ENCODE peak calls at places on chromosomes 13 and 19, in nine cellular contexts. One of them, this sample, is unnamed.

GRCh38 chr13:27619093-27619705 is 1.1 kb downstream of the LNX2 start:
- DNase-seq in OCI-LY7: no peak
- DNase-seq in fibroblast of lung: peak
- DNase-seq in ascending aorta: no peak
- DNase-seq in sciatic nerve: no peak
- DNase-seq in activated CD4-positive, CD25-positive, alpha-beta regulatory T cell treated with anti-CD3 and anti-CD28 coated beads, Interleukin-2, amount 50 U/mL, for 16 hours: no peak
- DNase-seq in Caco-2: no peak
- DNase-seq in stimulated activated CD4-positive, alpha-beta T cell treated with anti-CD3 and anti-CD28 coated beads, Interleukin-4, amount 100 ng/mL, for 1 hour: no peak
- DNase-seq in cardiac septum: no peak
- DNase-seq in this sample: no peak

GRCh38 chr13:48233097-48233885 is at the start of gene ITM2B:
- DNase-seq in OCI-LY7: peak
- DNase-seq in fibroblast of lung: peak
- DNase-seq in ascending aorta: no peak
- DNase-seq in sciatic nerve: peak
- DNase-seq in activated CD4-positive, CD25-positive, alpha-beta regulatory T cell treated with anti-CD3 and anti-CD28 coated beads, Interleukin-2, amount 50 U/mL, for 16 hours: peak
- DNase-seq in Caco-2: peak
- DNase-seq in stimulated activated CD4-positive, alpha-beta T cell treated with anti-CD3 and anti-CD28 coated beads, Interleukin-4, amount 100 ng/mL, for 1 hour: peak
- DNase-seq in cardiac septum: peak
- DNase-seq in this sample: peak

GRCh38 chr19:28468701-28469459 is 744.1 kb downstream of the UQCRFS1 start:
- DNase-seq in OCI-LY7: peak
- DNase-seq in fibroblast of lung: no peak
- DNase-seq in ascending aorta: no peak
- DNase-seq in sciatic nerve: peak
- DNase-seq in activated CD4-positive, CD25-positive, alpha-beta regulatory T cell treated with anti-CD3 and anti-CD28 coated beads, Interleukin-2, amount 50 U/mL, for 16 hours: no peak
- DNase-seq in Caco-2: no peak
- DNase-seq in stimulated activated CD4-positive, alpha-beta T cell treated with anti-CD3 and anti-CD28 coated beads, Interleukin-4, amount 100 ng/mL, for 1 hour: peak
- DNase-seq in cardiac septum: no peak
- DNase-seq in this sample: no peak

GRCh38 chr13:113744197-113745000 is 14.6 kb upstream of the TMEM255B start:
- DNase-seq in OCI-LY7: no peak
- DNase-seq in fibroblast of lung: no peak
- DNase-seq in ascending aorta: no peak
- DNase-seq in sciatic nerve: no peak
- DNase-seq in activated CD4-positive, CD25-positive, alpha-beta regulatory T cell treated with anti-CD3 and anti-CD28 coated beads, Interleukin-2, amount 50 U/mL, for 16 hours: no peak
- DNase-seq in Caco-2: no peak
- DNase-seq in stimulated activated CD4-positive, alpha-beta T cell treated with anti-CD3 and anti-CD28 coated beads, Interleukin-4, amount 100 ng/mL, for 1 hour: no peak
- DNase-seq in cardiac septum: no peak
- DNase-seq in this sample: no peak

GRCh38 chr19:10780368-10780767 is 55.6 kb downstream of the TMED1 start:
- DNase-seq in OCI-LY7: no peak
- DNase-seq in fibroblast of lung: peak
- DNase-seq in ascending aorta: peak
- DNase-seq in sciatic nerve: peak
- DNase-seq in activated CD4-positive, CD25-positive, alpha-beta regulatory T cell treated with anti-CD3 and anti-CD28 coated beads, Interleukin-2, amount 50 U/mL, for 16 hours: no peak
- DNase-seq in Caco-2: no peak
- DNase-seq in stimulated activated CD4-positive, alpha-beta T cell treated with anti-CD3 and anti-CD28 coated beads, Interleukin-4, amount 100 ng/mL, for 1 hour: no peak
- DNase-seq in cardiac septum: peak
- DNase-seq in this sample: no peak

GRCh38 chr13:108195146-108195545 is 20.2 kb downstream of the LIG4 start:
- DNase-seq in OCI-LY7: no peak
- DNase-seq in fibroblast of lung: peak
- DNase-seq in ascending aorta: no peak
- DNase-seq in sciatic nerve: no peak
- DNase-seq in activated CD4-positive, CD25-positive, alpha-beta regulatory T cell treated with anti-CD3 and anti-CD28 coated beads, Interleukin-2, amount 50 U/mL, for 16 hours: no peak
- DNase-seq in Caco-2: no peak
- DNase-seq in stimulated activated CD4-positive, alpha-beta T cell treated with anti-CD3 and anti-CD28 coated beads, Interleukin-4, amount 100 ng/mL, for 1 hour: no peak
- DNase-seq in cardiac septum: no peak
- DNase-seq in this sample: no peak

GRCh38 chr19:53328967-53329366 is 4.6 kb upstream of the ZNF845 start:
- DNase-seq in OCI-LY7: no peak
- DNase-seq in fibroblast of lung: peak
- DNase-seq in ascending aorta: no peak
- DNase-seq in sciatic nerve: peak
- DNase-seq in activated CD4-positive, CD25-positive, alpha-beta regulatory T cell treated with anti-CD3 and anti-CD28 coated beads, Interleukin-2, amount 50 U/mL, for 16 hours: no peak
- DNase-seq in Caco-2: no peak
- DNase-seq in stimulated activated CD4-positive, alpha-beta T cell treated with anti-CD3 and anti-CD28 coated beads, Interleukin-4, amount 100 ng/mL, for 1 hour: no peak
- DNase-seq in cardiac septum: peak
- DNase-seq in this sample: peak

GRCh38 chr13:65074248-65074647 is 2155.9 kb downstream of the PCDH9 start:
- DNase-seq in OCI-LY7: no peak
- DNase-seq in fibroblast of lung: no peak
- DNase-seq in ascending aorta: no peak
- DNase-seq in sciatic nerve: no peak
- DNase-seq in activated CD4-positive, CD25-positive, alpha-beta regulatory T cell treated with anti-CD3 and anti-CD28 coated beads, Interleukin-2, amount 50 U/mL, for 16 hours: no peak
- DNase-seq in Caco-2: no peak
- DNase-seq in stimulated activated CD4-positive, alpha-beta T cell treated with anti-CD3 and anti-CD28 coated beads, Interleukin-4, amount 100 ng/mL, for 1 hour: no peak
- DNase-seq in cardiac septum: no peak
- DNase-seq in this sample: no peak

GRCh38 chr19:11227201-11227886 is 12.1 kb upstream of the ANGPTL8 start:
- DNase-seq in OCI-LY7: peak
- DNase-seq in fibroblast of lung: no peak
- DNase-seq in ascending aorta: no peak
- DNase-seq in sciatic nerve: no peak
- DNase-seq in activated CD4-positive, CD25-positive, alpha-beta regulatory T cell treated with anti-CD3 and anti-CD28 coated beads, Interleukin-2, amount 50 U/mL, for 16 hours: no peak
- DNase-seq in Caco-2: peak
- DNase-seq in stimulated activated CD4-positive, alpha-beta T cell treated with anti-CD3 and anti-CD28 coated beads, Interleukin-4, amount 100 ng/mL, for 1 hour: no peak
- DNase-seq in cardiac septum: no peak
- DNase-seq in this sample: no peak

GRCh38 chr19:1799695-1800342 is 12.3 kb downstream of the ATP8B3 start:
- DNase-seq in OCI-LY7: no peak
- DNase-seq in fibroblast of lung: no peak
- DNase-seq in ascending aorta: no peak
- DNase-seq in sciatic nerve: no peak
- DNase-seq in activated CD4-positive, CD25-positive, alpha-beta regulatory T cell treated with anti-CD3 and anti-CD28 coated beads, Interleukin-2, amount 50 U/mL, for 16 hours: no peak
- DNase-seq in Caco-2: no peak
- DNase-seq in stimulated activated CD4-positive, alpha-beta T cell treated with anti-CD3 and anti-CD28 coated beads, Interleukin-4, amount 100 ng/mL, for 1 hour: no peak
- DNase-seq in cardiac septum: no peak
- DNase-seq in this sample: no peak

GRCh38 chr19:3285647-3286176 is 61.3 kb downstream of the CELF5 start:
- DNase-seq in OCI-LY7: no peak
- DNase-seq in fibroblast of lung: peak
- DNase-seq in ascending aorta: no peak
- DNase-seq in sciatic nerve: no peak
- DNase-seq in activated CD4-positive, CD25-positive, alpha-beta regulatory T cell treated with anti-CD3 and anti-CD28 coated beads, Interleukin-2, amount 50 U/mL, for 16 hours: peak
- DNase-seq in Caco-2: peak
- DNase-seq in stimulated activated CD4-positive, alpha-beta T cell treated with anti-CD3 and anti-CD28 coated beads, Interleukin-4, amount 100 ng/mL, for 1 hour: peak
- DNase-seq in cardiac septum: no peak
- DNase-seq in this sample: no peak

GRCh38 chr13:106530907-106531520 is 4.4 kb downstream of the EFNB2 start:
- DNase-seq in OCI-LY7: no peak
- DNase-seq in fibroblast of lung: no peak
- DNase-seq in ascending aorta: no peak
- DNase-seq in sciatic nerve: no peak
- DNase-seq in activated CD4-positive, CD25-positive, alpha-beta regulatory T cell treated with anti-CD3 and anti-CD28 coated beads, Interleukin-2, amount 50 U/mL, for 16 hours: no peak
- DNase-seq in Caco-2: no peak
- DNase-seq in stimulated activated CD4-positive, alpha-beta T cell treated with anti-CD3 and anti-CD28 coated beads, Interleukin-4, amount 100 ng/mL, for 1 hour: no peak
- DNase-seq in cardiac septum: no peak
- DNase-seq in this sample: no peak

GRCh38 chr13:27678306-27679040 is 56.8 kb downstream of the POLR1D start:
- DNase-seq in OCI-LY7: no peak
- DNase-seq in fibroblast of lung: no peak
- DNase-seq in ascending aorta: no peak
- DNase-seq in sciatic nerve: no peak
- DNase-seq in activated CD4-positive, CD25-positive, alpha-beta regulatory T cell treated with anti-CD3 and anti-CD28 coated beads, Interleukin-2, amount 50 U/mL, for 16 hours: no peak
- DNase-seq in Caco-2: no peak
- DNase-seq in stimulated activated CD4-positive, alpha-beta T cell treated with anti-CD3 and anti-CD28 coated beads, Interleukin-4, amount 100 ng/mL, for 1 hour: no peak
- DNase-seq in cardiac septum: no peak
- DNase-seq in this sample: peak

GRCh38 chr19:38975861-38976271 is 324 bp upstream of the FBXO17 start:
- DNase-seq in OCI-LY7: no peak
- DNase-seq in fibroblast of lung: peak
- DNase-seq in ascending aorta: no peak
- DNase-seq in sciatic nerve: peak
- DNase-seq in activated CD4-positive, CD25-positive, alpha-beta regulatory T cell treated with anti-CD3 and anti-CD28 coated beads, Interleukin-2, amount 50 U/mL, for 16 hours: no peak
- DNase-seq in Caco-2: peak
- DNase-seq in stimulated activated CD4-positive, alpha-beta T cell treated with anti-CD3 and anti-CD28 coated beads, Interleukin-4, amount 100 ng/mL, for 1 hour: no peak
- DNase-seq in cardiac septum: no peak
- DNase-seq in this sample: no peak

GRCh38 chr13:113491418-113491883 is 940 bp upstream of the DCUN1D2 start:
- DNase-seq in OCI-LY7: no peak
- DNase-seq in fibroblast of lung: peak
- DNase-seq in ascending aorta: no peak
- DNase-seq in sciatic nerve: no peak
- DNase-seq in activated CD4-positive, CD25-positive, alpha-beta regulatory T cell treated with anti-CD3 and anti-CD28 coated beads, Interleukin-2, amount 50 U/mL, for 16 hours: no peak
- DNase-seq in Caco-2: no peak
- DNase-seq in stimulated activated CD4-positive, alpha-beta T cell treated with anti-CD3 and anti-CD28 coated beads, Interleukin-4, amount 100 ng/mL, for 1 hour: no peak
- DNase-seq in cardiac septum: no peak
- DNase-seq in this sample: no peak

GRCh38 chr13:98014766-98015165 is 61.3 kb downstream of the IPO5 start:
- DNase-seq in OCI-LY7: no peak
- DNase-seq in fibroblast of lung: peak
- DNase-seq in ascending aorta: no peak
- DNase-seq in sciatic nerve: no peak
- DNase-seq in activated CD4-positive, CD25-positive, alpha-beta regulatory T cell treated with anti-CD3 and anti-CD28 coated beads, Interleukin-2, amount 50 U/mL, for 16 hours: no peak
- DNase-seq in Caco-2: no peak
- DNase-seq in stimulated activated CD4-positive, alpha-beta T cell treated with anti-CD3 and anti-CD28 coated beads, Interleukin-4, amount 100 ng/mL, for 1 hour: no peak
- DNase-seq in cardiac septum: no peak
- DNase-seq in this sample: no peak

GRCh38 chr13:93915269-93915809 is 564.1 kb downstream of the DCT start:
- DNase-seq in OCI-LY7: no peak
- DNase-seq in fibroblast of lung: peak
- DNase-seq in ascending aorta: no peak
- DNase-seq in sciatic nerve: no peak
- DNase-seq in activated CD4-positive, CD25-positive, alpha-beta regulatory T cell treated with anti-CD3 and anti-CD28 coated beads, Interleukin-2, amount 50 U/mL, for 16 hours: no peak
- DNase-seq in Caco-2: no peak
- DNase-seq in stimulated activated CD4-positive, alpha-beta T cell treated with anti-CD3 and anti-CD28 coated beads, Interleukin-4, amount 100 ng/mL, for 1 hour: no peak
- DNase-seq in cardiac septum: no peak
- DNase-seq in this sample: no peak

GRCh38 chr19:18385675-18386542 is at the start of gene GDF15:
- DNase-seq in OCI-LY7: peak
- DNase-seq in fibroblast of lung: peak
- DNase-seq in ascending aorta: no peak
- DNase-seq in sciatic nerve: peak
- DNase-seq in activated CD4-positive, CD25-positive, alpha-beta regulatory T cell treated with anti-CD3 and anti-CD28 coated beads, Interleukin-2, amount 50 U/mL, for 16 hours: no peak
- DNase-seq in Caco-2: peak
- DNase-seq in stimulated activated CD4-positive, alpha-beta T cell treated with anti-CD3 and anti-CD28 coated beads, Interleukin-4, amount 100 ng/mL, for 1 hour: peak
- DNase-seq in cardiac septum: peak
- DNase-seq in this sample: peak

GRCh38 chr19:10517760-10518443 is 655 bp upstream of the S1PR5 start:
- DNase-seq in OCI-LY7: no peak
- DNase-seq in fibroblast of lung: no peak
- DNase-seq in ascending aorta: no peak
- DNase-seq in sciatic nerve: no peak
- DNase-seq in activated CD4-positive, CD25-positive, alpha-beta regulatory T cell treated with anti-CD3 and anti-CD28 coated beads, Interleukin-2, amount 50 U/mL, for 16 hours: no peak
- DNase-seq in Caco-2: no peak
- DNase-seq in stimulated activated CD4-positive, alpha-beta T cell treated with anti-CD3 and anti-CD28 coated beads, Interleukin-4, amount 100 ng/mL, for 1 hour: no peak
- DNase-seq in cardiac septum: no peak
- DNase-seq in this sample: peak

GRCh38 chr19:35220315-35220921 is 8.1 kb downstream of the FAM187B start:
- DNase-seq in OCI-LY7: no peak
- DNase-seq in fibroblast of lung: no peak
- DNase-seq in ascending aorta: no peak
- DNase-seq in sciatic nerve: peak
- DNase-seq in activated CD4-positive, CD25-positive, alpha-beta regulatory T cell treated with anti-CD3 and anti-CD28 coated beads, Interleukin-2, amount 50 U/mL, for 16 hours: no peak
- DNase-seq in Caco-2: peak
- DNase-seq in stimulated activated CD4-positive, alpha-beta T cell treated with anti-CD3 and anti-CD28 coated beads, Interleukin-4, amount 100 ng/mL, for 1 hour: no peak
- DNase-seq in cardiac septum: no peak
- DNase-seq in this sample: no peak

GRCh38 chr13:114124921-114125320 is 7.5 kb downstream of the RASA3 start:
- DNase-seq in OCI-LY7: no peak
- DNase-seq in fibroblast of lung: peak
- DNase-seq in ascending aorta: no peak
- DNase-seq in sciatic nerve: no peak
- DNase-seq in activated CD4-positive, CD25-positive, alpha-beta regulatory T cell treated with anti-CD3 and anti-CD28 coated beads, Interleukin-2, amount 50 U/mL, for 16 hours: peak
- DNase-seq in Caco-2: no peak
- DNase-seq in stimulated activated CD4-positive, alpha-beta T cell treated with anti-CD3 and anti-CD28 coated beads, Interleukin-4, amount 100 ng/mL, for 1 hour: peak
- DNase-seq in cardiac septum: no peak
- DNase-seq in this sample: no peak

GRCh38 chr13:41401371-41401770 is 56.0 kb upstream of the RGCC start:
- DNase-seq in OCI-LY7: peak
- DNase-seq in fibroblast of lung: no peak
- DNase-seq in ascending aorta: no peak
- DNase-seq in sciatic nerve: no peak
- DNase-seq in activated CD4-positive, CD25-positive, alpha-beta regulatory T cell treated with anti-CD3 and anti-CD28 coated beads, Interleukin-2, amount 50 U/mL, for 16 hours: no peak
- DNase-seq in Caco-2: no peak
- DNase-seq in stimulated activated CD4-positive, alpha-beta T cell treated with anti-CD3 and anti-CD28 coated beads, Interleukin-4, amount 100 ng/mL, for 1 hour: no peak
- DNase-seq in cardiac septum: no peak
- DNase-seq in this sample: no peak

GRCh38 chr19:45526143-45526542 is 18.9 kb downstream of the VASP start:
- DNase-seq in OCI-LY7: peak
- DNase-seq in fibroblast of lung: peak
- DNase-seq in ascending aorta: no peak
- DNase-seq in sciatic nerve: peak
- DNase-seq in activated CD4-positive, CD25-positive, alpha-beta regulatory T cell treated with anti-CD3 and anti-CD28 coated beads, Interleukin-2, amount 50 U/mL, for 16 hours: no peak
- DNase-seq in Caco-2: peak
- DNase-seq in stimulated activated CD4-positive, alpha-beta T cell treated with anti-CD3 and anti-CD28 coated beads, Interleukin-4, amount 100 ng/mL, for 1 hour: no peak
- DNase-seq in cardiac septum: no peak
- DNase-seq in this sample: peak

GRCh38 chr13:50677687-50678463 is 165.6 kb downstream of the DLEU7 start:
- DNase-seq in OCI-LY7: no peak
- DNase-seq in fibroblast of lung: no peak
- DNase-seq in ascending aorta: no peak
- DNase-seq in sciatic nerve: no peak
- DNase-seq in activated CD4-positive, CD25-positive, alpha-beta regulatory T cell treated with anti-CD3 and anti-CD28 coated beads, Interleukin-2, amount 50 U/mL, for 16 hours: no peak
- DNase-seq in Caco-2: no peak
- DNase-seq in stimulated activated CD4-positive, alpha-beta T cell treated with anti-CD3 and anti-CD28 coated beads, Interleukin-4, amount 100 ng/mL, for 1 hour: no peak
- DNase-seq in cardiac septum: no peak
- DNase-seq in this sample: no peak

GRCh38 chr13:98846991-98847390 is 94.5 kb upstream of the SLC15A1 start:
- DNase-seq in OCI-LY7: no peak
- DNase-seq in fibroblast of lung: no peak
- DNase-seq in ascending aorta: no peak
- DNase-seq in sciatic nerve: no peak
- DNase-seq in activated CD4-positive, CD25-positive, alpha-beta regulatory T cell treated with anti-CD3 and anti-CD28 coated beads, Interleukin-2, amount 50 U/mL, for 16 hours: no peak
- DNase-seq in Caco-2: no peak
- DNase-seq in stimulated activated CD4-positive, alpha-beta T cell treated with anti-CD3 and anti-CD28 coated beads, Interleukin-4, amount 100 ng/mL, for 1 hour: no peak
- DNase-seq in cardiac septum: no peak
- DNase-seq in this sample: no peak

GRCh38 chr19:18160792-18161690 is 8.1 kb downstream of the PIK3R2 start:
- DNase-seq in OCI-LY7: peak
- DNase-seq in fibroblast of lung: peak
- DNase-seq in ascending aorta: no peak
- DNase-seq in sciatic nerve: peak
- DNase-seq in activated CD4-positive, CD25-positive, alpha-beta regulatory T cell treated with anti-CD3 and anti-CD28 coated beads, Interleukin-2, amount 50 U/mL, for 16 hours: peak
- DNase-seq in Caco-2: no peak
- DNase-seq in stimulated activated CD4-positive, alpha-beta T cell treated with anti-CD3 and anti-CD28 coated beads, Interleukin-4, amount 100 ng/mL, for 1 hour: peak
- DNase-seq in cardiac septum: peak
- DNase-seq in this sample: peak

GRCh38 chr13:26254583-26255102 is 714 bp downstream of the CDK8 start:
- DNase-seq in OCI-LY7: peak
- DNase-seq in fibroblast of lung: peak
- DNase-seq in ascending aorta: peak
- DNase-seq in sciatic nerve: peak
- DNase-seq in activated CD4-positive, CD25-positive, alpha-beta regulatory T cell treated with anti-CD3 and anti-CD28 coated beads, Interleukin-2, amount 50 U/mL, for 16 hours: peak
- DNase-seq in Caco-2: peak
- DNase-seq in stimulated activated CD4-positive, alpha-beta T cell treated with anti-CD3 and anti-CD28 coated beads, Interleukin-4, amount 100 ng/mL, for 1 hour: peak
- DNase-seq in cardiac septum: peak
- DNase-seq in this sample: peak

GRCh38 chr19:3575260-3575741 is 2.6 kb downstream of the HMG20B start:
- DNase-seq in OCI-LY7: no peak
- DNase-seq in fibroblast of lung: no peak
- DNase-seq in ascending aorta: no peak
- DNase-seq in sciatic nerve: no peak
- DNase-seq in activated CD4-positive, CD25-positive, alpha-beta regulatory T cell treated with anti-CD3 and anti-CD28 coated beads, Interleukin-2, amount 50 U/mL, for 16 hours: no peak
- DNase-seq in Caco-2: no peak
- DNase-seq in stimulated activated CD4-positive, alpha-beta T cell treated with anti-CD3 and anti-CD28 coated beads, Interleukin-4, amount 100 ng/mL, for 1 hour: no peak
- DNase-seq in cardiac septum: no peak
- DNase-seq in this sample: no peak

GRCh38 chr13:26971990-26972888 is 199.4 kb downstream of the USP12 start:
- DNase-seq in OCI-LY7: peak
- DNase-seq in fibroblast of lung: peak
- DNase-seq in ascending aorta: no peak
- DNase-seq in sciatic nerve: no peak
- DNase-seq in activated CD4-positive, CD25-positive, alpha-beta regulatory T cell treated with anti-CD3 and anti-CD28 coated beads, Interleukin-2, amount 50 U/mL, for 16 hours: no peak
- DNase-seq in Caco-2: peak
- DNase-seq in stimulated activated CD4-positive, alpha-beta T cell treated with anti-CD3 and anti-CD28 coated beads, Interleukin-4, amount 100 ng/mL, for 1 hour: peak
- DNase-seq in cardiac septum: no peak
- DNase-seq in this sample: peak

GRCh38 chr13:50170447-50171037 is 155.3 kb downstream of the KCNRG start:
- DNase-seq in OCI-LY7: no peak
- DNase-seq in fibroblast of lung: peak
- DNase-seq in ascending aorta: no peak
- DNase-seq in sciatic nerve: no peak
- DNase-seq in activated CD4-positive, CD25-positive, alpha-beta regulatory T cell treated with anti-CD3 and anti-CD28 coated beads, Interleukin-2, amount 50 U/mL, for 16 hours: no peak
- DNase-seq in Caco-2: no peak
- DNase-seq in stimulated activated CD4-positive, alpha-beta T cell treated with anti-CD3 and anti-CD28 coated beads, Interleukin-4, amount 100 ng/mL, for 1 hour: no peak
- DNase-seq in cardiac septum: no peak
- DNase-seq in this sample: no peak

GRCh38 chr19:49556412-49557398 is 23.7 kb downstream of the NOSIP start:
- DNase-seq in OCI-LY7: no peak
- DNase-seq in fibroblast of lung: no peak
- DNase-seq in ascending aorta: no peak
- DNase-seq in sciatic nerve: no peak
- DNase-seq in activated CD4-positive, CD25-positive, alpha-beta regulatory T cell treated with anti-CD3 and anti-CD28 coated beads, Interleukin-2, amount 50 U/mL, for 16 hours: no peak
- DNase-seq in Caco-2: no peak
- DNase-seq in stimulated activated CD4-positive, alpha-beta T cell treated with anti-CD3 and anti-CD28 coated beads, Interleukin-4, amount 100 ng/mL, for 1 hour: peak
- DNase-seq in cardiac septum: no peak
- DNase-seq in this sample: no peak